ENCODE peak calls at places on chromosome 1, in four cellular contexts. J, F, K and Y are unnamed samples.

GRCh38 chr1:198496216-198497143 is 44.0 kb downstream of the ATP6V1G3 start:
- DNase-seq in F (no peak), J (no peak), K (no peak), Y (no peak)

GRCh38 chr1:218537131-218537904 is 192.2 kb downstream of the TGFB2 start:
- DNase-seq in J (no peak), F (no peak), K (no peak), Y (no peak)

GRCh38 chr1:152622803-152623202 is at the start of gene LCE3A:
- DNase-seq in F (no peak), K (no peak), J (no peak), Y (no peak)

GRCh38 chr1:110188116-110188618 is 21.9 kb upstream of the KCNC4 start:
- DNase-seq in K (peak), F (no peak), J (no peak), Y (no peak)

GRCh38 chr1:201790261-201790660 is 38.7 kb upstream of the IPO9 start:
- DNase-seq in K (no peak), J (no peak), F (no peak), Y (no peak)

GRCh38 chr1:213887842-213888241 is 99.9 kb upstream of the PROX1 start:
- DNase-seq in J (no peak), K (peak), F (no peak), Y (no peak)

GRCh38 chr1:12690156-12690555 is 25.8 kb upstream of the AADACL3 start:
- DNase-seq in F (no peak), K (no peak), J (no peak), Y (no peak)

GRCh38 chr1:192749349-192749748 is 59.5 kb upstream of the RGS2 start:
- DNase-seq in F (no peak), K (no peak), J (no peak), Y (no peak)

GRCh38 chr1:115474166-115474565 is 136.1 kb upstream of the NGF start:
- DNase-seq in F (no peak), J (no peak), K (no peak), Y (no peak)

GRCh38 chr1:147246044-147246690 is 3.7 kb downstream of the CHD1L start:
- DNase-seq in F (no peak), J (no peak), K (no peak), Y (no peak)

GRCh38 chr1:147246910-147247655 is 4.6 kb downstream of the CHD1L start:
- DNase-seq in K (no peak), J (no peak), F (no peak), Y (peak)

GRCh38 chr1:147247656-147248238 is 5.3 kb downstream of the CHD1L start:
- DNase-seq in J (no peak), K (no peak), F (no peak), Y (no peak)

GRCh38 chr1:147245129-147245528 is 2.6 kb downstream of the CHD1L start:
- DNase-seq in K (no peak), F (no peak), J (no peak), Y (peak)

GRCh38 chr1:147245586-147246021 is 3.1 kb downstream of the CHD1L start:
- DNase-seq in K (no peak), F (no peak), J (no peak), Y (peak)
- TF ChIP-seq USF1 in K (no peak), F (no peak), J (no peak), Y (no peak)

DNA sequence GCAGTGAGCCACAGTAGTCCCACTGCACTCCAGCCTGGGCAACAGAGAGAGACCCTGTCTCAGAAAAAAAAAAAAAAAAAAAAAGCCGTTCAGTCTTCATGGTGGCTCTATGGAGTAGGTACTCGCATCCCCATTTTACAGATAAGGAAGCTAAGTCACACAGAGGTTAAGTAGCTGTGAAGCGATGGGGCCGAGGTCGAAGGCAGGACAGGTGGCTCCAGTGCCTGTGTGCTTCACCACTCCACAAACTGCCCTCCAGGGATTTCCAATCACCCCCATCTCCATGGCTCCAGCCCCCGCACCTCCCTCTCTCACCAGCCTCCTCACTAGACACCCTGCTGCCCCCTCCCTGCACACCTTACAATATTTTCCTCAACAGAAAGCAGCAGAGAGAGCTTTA is 61.9 kb downstream of the SYF2 start:
- DNase-seq in J (no peak), K (no peak), F (no peak), Y (no peak)
- TF ChIP-seq USF1 in J (no peak), K (no peak), F (no peak), Y (no peak)

GRCh38 chr1:230399321-230400006 is 26.7 kb downstream of the PGBD5 start:
- DNase-seq in F (no peak), K (no peak), J (no peak), Y (no peak)

GRCh38 chr1:230398856-230399255 is 27.3 kb downstream of the PGBD5 start:
- DNase-seq in J (no peak), F (no peak), K (no peak), Y (no peak)

GRCh38 chr1:230401763-230402294 is 24.3 kb downstream of the PGBD5 start:
- DNase-seq in K (peak), F (no peak), J (no peak), Y (no peak)

GRCh38 chr1:230400007-230400344 is 26.2 kb downstream of the PGBD5 start:
- DNase-seq in F (no peak), J (peak), K (no peak), Y (no peak)

GRCh38 chr1:230401096-230401495 is 25.0 kb downstream of the PGBD5 start:
- DNase-seq in J (no peak), F (no peak), K (no peak), Y (peak)
- TF ChIP-seq USF1 in J (no peak), F (no peak), K (no peak), Y (no peak)

GRCh38 chr1:27098447-27099153 is 56.3 kb downstream of the SLC9A1 start:
- DNase-seq in K (no peak), J (no peak), F (no peak), Y (no peak)
- TF ChIP-seq USF1 in K (no peak), J (no peak), F (no peak), Y (no peak)

DNA sequence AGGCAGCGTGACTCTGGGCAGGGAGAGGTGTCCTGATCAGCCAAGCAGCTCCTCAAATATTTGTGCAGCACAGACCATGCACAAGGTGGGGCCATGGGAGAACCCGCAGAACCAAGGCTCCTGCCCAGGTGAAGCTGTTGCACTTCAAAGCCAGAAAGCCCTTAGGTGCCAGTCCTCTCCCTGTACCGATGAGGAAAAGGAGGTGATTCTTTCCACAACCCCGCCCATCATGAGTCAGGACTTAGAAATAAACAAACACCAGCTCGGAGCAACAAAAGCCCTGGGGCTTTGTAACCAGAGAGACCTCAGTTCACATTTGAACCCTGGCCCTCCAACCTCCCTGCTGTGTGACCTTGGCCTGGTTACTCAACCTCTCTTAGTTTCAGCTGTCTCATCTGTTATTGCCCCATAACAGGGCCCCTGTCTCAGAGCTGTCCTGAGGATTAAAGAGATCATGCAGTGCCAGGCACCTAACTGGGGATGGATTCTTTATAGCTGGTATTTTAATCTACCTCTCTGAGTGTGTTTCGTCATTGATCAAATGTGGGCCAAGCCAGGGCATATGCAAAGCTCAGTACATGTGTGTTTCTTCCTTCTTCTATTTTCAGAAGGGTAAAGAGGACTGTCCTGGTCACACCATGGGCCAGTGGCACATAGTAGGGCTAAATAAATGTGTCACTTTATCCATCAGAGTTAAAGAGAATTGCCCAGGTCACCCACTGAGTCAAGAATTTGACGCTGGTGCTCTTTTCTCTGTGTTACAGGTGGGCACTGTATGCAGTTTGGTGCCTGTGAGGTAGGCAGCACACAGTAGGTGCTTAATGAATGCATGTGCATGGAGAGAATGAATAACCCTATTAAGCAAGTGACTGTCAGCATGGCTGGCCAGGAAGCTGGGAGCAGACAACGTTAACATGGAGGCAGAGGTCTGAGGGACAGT is 1.4 kb downstream of the LDLRAD1 start:
- DNase-seq in J (no peak), K (peak), F (no peak), Y (no peak)
- TF ChIP-seq USF1 in J (no peak), K (no peak), F (no peak), Y (no peak)